ENCODE peak calls at places on chromosomes 12 and 14, in six cellular contexts. M, O, Q, S, F and N are unnamed samples.

GRCh38 chr12:13193403-13194100 is 3.0 kb upstream of the EMP1 start:
- DNase-seq in S (no peak), M (no peak), F (no peak), O (no peak), Q (no peak), N (no peak)

GRCh38 chr14:75070383-75070782 is 942 bp downstream of the ZC2HC1C start:
- DNase-seq in O (peak), S (no peak), M (no peak), Q (no peak), F (no peak), N (no peak)

GRCh38 chr14:68103841-68104240 is 284.3 kb downstream of the RAD51B start:
- DNase-seq in F (no peak), Q (no peak), O (no peak), S (no peak), M (no peak), N (no peak)

GRCh38 chr14:105866841-105867321 is 340.5 kb downstream of the TMEM121 start:
- DNase-seq in O (peak), Q (peak), S (no peak), F (no peak), M (no peak), N (peak)

GRCh38 chr12:68200854-68201253 is 24.8 kb downstream of the IL26 start:
- DNase-seq in O (no peak), M (no peak), F (no peak), Q (no peak), S (no peak), N (no peak)

GRCh38 chr14:61925043-61925442 is 162.8 kb downstream of the SNAPC1 start:
- DNase-seq in F (no peak), O (no peak), M (peak), S (no peak), Q (no peak), N (no peak)

GRCh38 chr12:75526655-75527511 is 15.5 kb upstream of the KRR1 start:
- DNase-seq in S (no peak), F (no peak), O (no peak), M (peak), Q (no peak), N (no peak)

GRCh38 chr14:76085358-76085757 is 66.4 kb upstream of the GPATCH2L start:
- DNase-seq in S (no peak), F (no peak), Q (no peak), O (no peak), M (no peak), N (no peak)

GRCh38 chr12:57270966-57271470 is 20.0 kb upstream of the STAC3 start:
- DNase-seq in M (no peak), Q (no peak), O (no peak), S (no peak), F (no peak), N (no peak)

GRCh38 chr12:90991952-90992465 is 12.8 kb downstream of the EPYC start:
- DNase-seq in O (no peak), F (no peak), Q (no peak), S (no peak), M (no peak), N (no peak)

GRCh38 chr14:75493580-75494130 is 28.6 kb upstream of the BATF start:
- DNase-seq in M (no peak), F (no peak), Q (no peak), S (no peak), O (no peak), N (no peak)

GRCh38 chr14:77950371-77950770 is 150.5 kb downstream of the ADCK1 start:
- DNase-seq in O (no peak), Q (no peak), F (no peak), S (no peak), M (no peak), N (no peak)

GRCh38 chr14:71591929-71592328 is 340.3 kb upstream of the RGS6 start:
- DNase-seq in F (no peak), M (peak), Q (no peak), S (no peak), O (no peak), N (no peak)

GRCh38 chr14:87049886-87050820 is 942.8 kb downstream of the GALC start:
- DNase-seq in M (peak), Q (no peak), S (no peak), O (no peak), F (no peak), N (peak)

GRCh38 chr12:49947593-49948226 is 2.8 kb upstream of the AQP2 start:
- DNase-seq in F (no peak), O (no peak), Q (no peak), S (peak), M (no peak), N (no peak)

GRCh38 chr12:105425263-105426174 is 95.0 kb downstream of the C12orf75 start:
- DNase-seq in M (no peak), S (no peak), Q (no peak), O (no peak), F (no peak), N (no peak)

GRCh38 chr12:6292606-6293005 is 17.9 kb upstream of the PLEKHG6 start:
- DNase-seq in S (no peak), O (no peak), Q (no peak), M (peak), F (no peak), N (no peak)

GRCh38 chr12:104578453-104578852 is 121.7 kb downstream of the CHST11 start:
- DNase-seq in M (peak), S (no peak), O (no peak), F (no peak), Q (no peak), N (no peak)

GRCh38 chr14:84825481-84825880 is 704.5 kb upstream of the FLRT2 start:
- DNase-seq in O (no peak), Q (no peak), F (no peak), S (no peak), M (no peak), N (no peak)

GRCh38 chr14:77004711-77005460 is 23.6 kb downstream of the IRF2BPL start:
- DNase-seq in O (no peak), Q (no peak), S (no peak), F (no peak), M (no peak), N (no peak)

GRCh38 chr14:67965684-67966083 is 146.1 kb downstream of the RAD51B start:
- DNase-seq in M (no peak), F (no peak), S (no peak), Q (no peak), O (no peak), N (no peak)

GRCh38 chr12:123288751-123289346 is 17.2 kb upstream of the CDK2AP1 start:
- DNase-seq in S (no peak), Q (no peak), F (no peak), M (no peak), O (peak), N (no peak)

GRCh38 chr12:83827860-83828259 is 1084.7 kb downstream of the SLC6A15 start:
- DNase-seq in Q (no peak), S (no peak), M (no peak), F (no peak), O (no peak), N (no peak)

GRCh38 chr12:132771126-132771838 is 9.7 kb upstream of the ANKLE2 start:
- DNase-seq in O (no peak), Q (no peak), M (no peak), S (no peak), F (no peak), N (no peak)

GRCh38 chr12:82097438-82097837 is 260.7 kb downstream of the CCDC59 start:
- DNase-seq in M (no peak), O (no peak), F (no peak), Q (no peak), S (no peak), N (no peak)

GRCh38 chr14:24167527-24168114 is 4.3 kb upstream of the REC8 start:
- DNase-seq in S (peak), F (no peak), M (no peak), O (no peak), Q (no peak), N (no peak)

GRCh38 chr14:96385385-96385784 is 6.5 kb upstream of the AK7 start:
- DNase-seq in S (no peak), O (no peak), F (no peak), M (no peak), Q (no peak), N (no peak)

GRCh38 chr14:21868442-21869046 is 194.9 kb upstream of the OR4E1 start:
- DNase-seq in F (no peak), S (peak), O (no peak), Q (no peak), M (peak), N (no peak)

GRCh38 chr12:77578471-77579262 is 252.0 kb upstream of the NAV3 start:
- DNase-seq in S (no peak), O (no peak), F (no peak), M (no peak), Q (no peak), N (no peak)

GRCh38 chr14:87449016-87449415 is 544.0 kb downstream of the GALC start:
- DNase-seq in S (no peak), F (no peak), Q (no peak), O (no peak), M (no peak), N (no peak)

GRCh38 chr12:95204141-95204866 is 13.0 kb downstream of the FGD6 start:
- DNase-seq in F (peak), Q (no peak), M (peak), S (peak), O (peak), N (no peak)

GRCh38 chr14:95268350-95268749 is 51.4 kb downstream of the CLMN start:
- DNase-seq in F (no peak), S (no peak), O (no peak), M (no peak), Q (no peak), N (no peak)

GRCh38 chr12:116863275-116863767 is 17.9 kb downstream of the HRK start:
- DNase-seq in M (no peak), F (no peak), S (no peak), Q (no peak), O (no peak), N (no peak)

GRCh38 chr12:67944093-67944492 is 45.2 kb upstream of the IFNG-AS1 start:
- DNase-seq in M (no peak), O (no peak), S (no peak), F (no peak), Q (no peak), N (no peak)

DNA sequence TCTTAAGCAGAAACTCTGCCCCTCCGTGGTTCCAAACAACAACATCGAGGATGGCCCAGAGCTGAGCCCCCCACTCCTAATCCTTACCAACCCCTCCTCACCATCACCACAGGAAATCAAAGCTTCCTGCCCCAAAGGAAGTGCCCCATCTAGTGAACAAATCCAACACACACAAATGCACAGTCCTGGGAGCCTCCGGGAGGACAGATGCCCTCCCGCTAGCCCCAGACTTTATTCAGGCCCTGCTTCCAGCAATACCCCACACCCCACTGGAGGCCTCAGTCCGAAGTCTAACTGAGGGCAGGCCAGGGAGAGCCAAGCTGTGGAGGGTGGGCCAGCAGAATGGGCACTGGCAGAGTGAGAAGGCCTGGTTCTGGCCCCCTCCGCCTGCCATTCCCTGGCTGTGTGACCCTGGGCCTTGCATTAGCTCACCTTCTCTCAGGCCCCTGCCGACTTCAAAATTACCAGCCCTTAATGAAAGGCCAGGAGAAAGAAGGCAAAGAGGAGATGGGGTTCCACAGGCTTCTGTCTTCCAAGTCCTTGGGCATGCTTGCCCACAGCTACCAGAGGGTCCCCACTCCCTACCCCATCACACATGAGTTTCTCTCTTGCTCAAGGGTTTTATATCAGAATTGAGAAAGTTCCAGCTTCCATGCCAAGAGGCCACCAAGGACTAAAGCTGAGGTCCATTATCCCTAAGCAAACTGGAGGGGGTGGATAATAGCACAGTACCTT is 2.3 kb downstream of the HDAC7 start:
- DNase-seq in S (no peak), O (no peak), F (no peak), M (no peak), Q (no peak), N (no peak)
- TF ChIP-seq CTCF in S (no peak), O (no peak), F (peak), M (peak), Q (peak), N (no peak)

DNA sequence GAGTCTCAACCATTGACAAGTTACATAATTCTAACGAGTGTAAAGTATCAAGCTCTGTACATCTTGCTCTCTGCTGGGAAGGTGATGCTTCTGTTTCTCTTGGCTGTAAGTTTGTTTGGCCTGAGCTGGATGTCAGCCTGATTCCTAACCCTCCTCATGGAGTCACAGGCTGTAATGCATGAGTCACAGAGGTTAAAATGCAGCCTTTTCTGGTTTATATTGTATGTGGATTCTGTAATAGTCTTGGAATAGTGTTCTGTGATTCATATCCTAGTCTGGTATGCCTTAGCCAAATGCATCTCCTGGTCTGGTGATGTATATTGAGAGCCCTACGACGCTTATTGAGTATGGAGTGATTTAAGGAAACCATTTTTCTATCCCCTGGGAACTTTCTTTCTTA is 104.5 kb upstream of the FRMD6 start:
- DNase-seq in Q (no peak), M (peak), S (no peak), O (no peak), F (no peak), N (no peak)
- TF ChIP-seq CTCF in Q (no peak), M (no peak), S (no peak), O (no peak), F (no peak), N (no peak)

GRCh38 chr12:48907243-48907642 is 18.0 kb downstream of the FKBP11 start:
- DNase-seq in M (no peak), Q (no peak), S (no peak), F (no peak), O (no peak), N (no peak)
- TF ChIP-seq CTCF in M (no peak), Q (no peak), S (no peak), F (no peak), O (no peak), N (no peak)

GRCh38 chr12:125683748-125684381 is 618.6 kb downstream of the AACS start:
- DNase-seq in M (no peak), F (peak), Q (peak), O (no peak), S (peak), N (peak)
- TF ChIP-seq CTCF in M (no peak), F (peak), Q (peak), O (no peak), S (peak), N (peak)

GRCh38 chr12:169528-170360 is 44.2 kb downstream of the SLC6A12 start:
- DNase-seq in S (no peak), M (no peak), Q (no peak), F (no peak), O (no peak), N (no peak)
- TF ChIP-seq CTCF in S (no peak), M (no peak), Q (peak), F (no peak), O (no peak), N (no peak)

GRCh38 chr12:7628401-7628961 is 37.2 kb downstream of the APOBEC1 start:
- DNase-seq in O (no peak), F (no peak), Q (no peak), S (no peak), M (no peak), N (peak)
- TF ChIP-seq CTCF in O (no peak), F (no peak), Q (no peak), S (no peak), M (no peak), N (no peak)

GRCh38 chr14:73634333-73634833 is 10.4 kb upstream of the DNAL1 start:
- DNase-seq in M (peak), O (no peak), S (peak), Q (peak), F (peak), N (peak)
- TF ChIP-seq CTCF in M (peak), O (no peak), S (no peak), Q (no peak), F (no peak), N (no peak)